ENCODE peak calls at places on chromosomes 5 and 9, in seven cellular contexts. S is activated CD4-positive, alpha-beta memory T cell treated with anti-CD3 and anti-CD28 coated beads, Interleukin-2, amount 10 ng/mL, durations not matched to agents 7 days and 5 days; A is stimulated activated CD4-positive, alpha-beta T cell treated with anti-CD3 and anti-CD28 coated beads, TNF-alpha, amount 100 ng/mL, for 4 hours; H is left cardiac atrium; G is HS-5; K is AG08395; I is foreskin melanocyte. B is an unnamed sample.

GRCh38 chr9:133054966-133055365 is 6.8 kb upstream of the CEL start:
- DNase-seq in S (no peak), I (no peak), H (peak), G (no peak), K (peak), A (no peak), B (peak)

GRCh38 chr5:135457424-135458071 is 5.4 kb upstream of the TIFAB start:
- DNase-seq in I (no peak), H (peak), K (peak), A (peak), G (no peak), S (peak), B (peak)

GRCh38 chr5:146221234-146221633 is 17.8 kb downstream of the RBM27 start:
- DNase-seq in H (no peak), G (no peak), I (no peak), K (no peak), S (no peak), A (no peak), B (no peak)

GRCh38 chr9:16192403-16193017 is 639.7 kb downstream of the CCDC171 start:
- DNase-seq in S (no peak), A (no peak), K (no peak), I (no peak), G (no peak), H (no peak), B (no peak)

GRCh38 chr9:91458905-91459304 is 35.3 kb upstream of the NFIL3 start:
- DNase-seq in G (no peak), I (no peak), H (no peak), A (no peak), K (no peak), S (no peak), B (no peak)

GRCh38 chr5:31385774-31386537 is 145.9 kb downstream of the DROSHA start:
- DNase-seq in H (no peak), I (peak), S (no peak), G (no peak), A (no peak), K (no peak), B (no peak)

GRCh38 chr5:171635028-171635427 is 150.6 kb upstream of the SMIM23 start:
- DNase-seq in A (no peak), G (no peak), I (no peak), S (no peak), K (no peak), H (no peak), B (no peak)

GRCh38 chr9:136062657-136063439 is 32.2 kb downstream of the NACC2 start:
- DNase-seq in A (no peak), G (no peak), K (no peak), H (no peak), I (no peak), S (no peak), B (no peak)

GRCh38 chr9:137169764-137170460 is at the start of gene LRRC26:
- DNase-seq in H (no peak), G (no peak), A (no peak), I (no peak), S (no peak), K (no peak), B (no peak)

GRCh38 chr5:88792144-88792840 is 90.7 kb downstream of the MEF2C start:
- DNase-seq in G (no peak), I (peak), A (no peak), K (peak), S (no peak), H (no peak), B (no peak)

GRCh38 chr5:14922456-14922855 is 50.9 kb upstream of the ANKH start:
- DNase-seq in K (no peak), S (no peak), G (no peak), H (no peak), I (no peak), A (no peak), B (no peak)

GRCh38 chr5:79743846-79744605 is 54.4 kb downstream of the CMYA5 start:
- DNase-seq in K (peak), H (no peak), I (no peak), G (no peak), S (no peak), A (no peak), B (no peak)

GRCh38 chr5:133122711-133123110 is 70.9 kb downstream of the HSPA4 start:
- DNase-seq in I (no peak), H (no peak), G (no peak), S (no peak), A (no peak), K (no peak), B (no peak)

GRCh38 chr9:78235296-78235770 is 542 bp upstream of the CEP78 start:
- DNase-seq in I (no peak), K (peak), S (no peak), A (no peak), G (no peak), H (no peak), B (no peak)

GRCh38 chr9:107039546-107039945 is 176.6 kb downstream of the ZNF462 start:
- DNase-seq in A (no peak), G (no peak), K (peak), S (no peak), I (peak), H (no peak), B (no peak)

GRCh38 chr5:64331597-64332277 is 166.1 kb downstream of the RNF180 start:
- DNase-seq in H (peak), S (no peak), I (no peak), K (no peak), A (no peak), G (no peak), B (no peak)

GRCh38 chr5:59188415-59189225 is 605.7 kb downstream of the RAB3C start:
- DNase-seq in S (peak), H (peak), K (peak), I (peak), G (no peak), A (peak), B (peak)

GRCh38 chr9:29208670-29209069 is 1635.4 kb upstream of the C9orf72 start:
- DNase-seq in I (peak), S (no peak), H (no peak), G (no peak), K (no peak), A (no peak), B (no peak)

GRCh38 chr5:122403965-122404364 is 91.9 kb downstream of the SNCAIP start:
- DNase-seq in K (no peak), S (no peak), I (no peak), A (no peak), G (no peak), H (no peak), B (no peak)

GRCh38 chr9:131773911-131774379 is 34.1 kb upstream of the RAPGEF1 start:
- DNase-seq in A (no peak), K (peak), G (no peak), S (peak), I (peak), H (peak), B (peak)

GRCh38 chr5:142981886-142982820 is 212.0 kb downstream of the ARHGAP26 start:
- DNase-seq in S (no peak), A (no peak), H (peak), G (peak), I (no peak), K (peak), B (peak)

GRCh38 chr5:174991807-174992308 is 267.5 kb downstream of the MSX2 start:
- DNase-seq in A (no peak), I (no peak), K (no peak), H (no peak), G (no peak), S (no peak), B (no peak)

GRCh38 chr5:159444441-159445082 is 114.3 kb upstream of the IL12B start:
- DNase-seq in A (no peak), I (peak), G (no peak), H (no peak), K (peak), S (no peak), B (no peak)

GRCh38 chr5:17157294-17157693 is 60.1 kb upstream of the BASP1 start:
- DNase-seq in A (no peak), G (no peak), I (no peak), S (no peak), H (no peak), K (no peak), B (no peak)

GRCh38 chr5:133240425-133241091 is 188.7 kb downstream of the HSPA4 start:
- DNase-seq in K (peak), A (no peak), G (peak), I (peak), H (peak), S (peak), B (peak)

GRCh38 chr5:134541736-134542376 is 16.4 kb downstream of the JADE2 start:
- DNase-seq in G (no peak), K (peak), H (peak), S (no peak), I (no peak), A (no peak), B (peak)

GRCh38 chr9:130060296-130060695 is 6.6 kb downstream of the GPR107 start:
- DNase-seq in K (no peak), H (no peak), G (no peak), A (no peak), I (no peak), S (no peak), B (no peak)

GRCh38 chr5:61303348-61303747 is 28.7 kb upstream of the ZSWIM6 start:
- DNase-seq in A (no peak), S (no peak), H (no peak), K (no peak), G (no peak), I (no peak), B (no peak)

GRCh38 chr5:115961413-115962238 is 649 bp upstream of the LVRN start:
- DNase-seq in S (no peak), A (no peak), H (peak), G (no peak), I (no peak), K (peak), B (no peak)

GRCh38 chr5:116598871-116599270 is 24.2 kb upstream of the SEMA6A start:
- DNase-seq in H (no peak), K (no peak), A (no peak), G (no peak), I (peak), S (no peak), B (no peak)

GRCh38 chr5:68122439-68122906 is 93.1 kb upstream of the PIK3R1 start:
- DNase-seq in S (no peak), K (no peak), H (no peak), I (no peak), G (no peak), A (no peak), B (no peak)

GRCh38 chr5:81393783-81394718 is at the start of gene ACOT12:
- DNase-seq in G (no peak), I (no peak), A (no peak), S (no peak), H (peak), K (peak), B (peak)

B was measured in ovary.